ENCODE peak calls at places on chromosomes 12 and 14, in ten cellular contexts. G, U, Z, S, J, I, B, H, R and W are unnamed samples.
A peak's percentile ranks its signal among the peaks of the same experiment; 100 is the strongest.

GRCh38 chr12:132084681-132085635 is 59.2 kb downstream of the DDX51 start:
- DNase-seq in H (peak; percentile 80), Z (peak; percentile 56), I (peak; percentile 81), B (no peak), S (no peak), R (peak; percentile 42), J (peak; percentile 72), U (no peak), G (peak; percentile 52), W (no peak)

GRCh38 chr12:115597157-115597712 is 680.3 kb downstream of the MED13L start:
- DNase-seq in S (no peak), G (peak; percentile 33), R (peak; percentile 35), H (no peak), I (no peak), B (peak; percentile 62), U (peak; percentile 37), Z (no peak), J (peak; percentile 97), W (no peak)

GRCh38 chr12:130671556-130671955 is 44.5 kb downstream of the RIMBP2 start:
- DNase-seq in I (no peak), Z (no peak), H (no peak), G (no peak), R (no peak), B (no peak), S (no peak), J (no peak), U (no peak), W (no peak)

GRCh38 chr12:51056242-51056641 is 8.1 kb downstream of the LETMD1 start:
- DNase-seq in U (no peak), R (peak; percentile 51), S (no peak), Z (peak; percentile 21), J (peak; percentile 95), I (no peak), H (no peak), G (peak; percentile 84), B (no peak), W (no peak)

GRCh38 chr14:90336401-90336800 is 4.7 kb upstream of the NRDE2 start:
- DNase-seq in R (no peak), H (no peak), B (no peak), I (no peak), U (no peak), G (no peak), Z (no peak), S (no peak), J (no peak), W (no peak)

GRCh38 chr12:104886418-104887401 is 71.4 kb downstream of the SLC41A2 start:
- DNase-seq in R (peak; percentile 67), Z (no peak), G (peak; percentile 72), I (no peak), B (peak; percentile 73), J (peak; percentile 89), H (no peak), S (no peak), U (no peak), W (no peak)

GRCh38 chr14:106605548-106606448 is 1079.4 kb downstream of the TMEM121 start:
- DNase-seq in S (peak; percentile 68), Z (peak; percentile 24), I (no peak), U (no peak), J (no peak), R (no peak), H (peak; percentile 91), B (no peak), G (no peak), W (no peak)

GRCh38 chr12:13980548-13981295 is 680 bp downstream of the GRIN2B start:
- DNase-seq in B (no peak), R (no peak), S (no peak), Z (peak; percentile 18), G (no peak), U (no peak), J (no peak), H (no peak), I (no peak), W (no peak)

DNA sequence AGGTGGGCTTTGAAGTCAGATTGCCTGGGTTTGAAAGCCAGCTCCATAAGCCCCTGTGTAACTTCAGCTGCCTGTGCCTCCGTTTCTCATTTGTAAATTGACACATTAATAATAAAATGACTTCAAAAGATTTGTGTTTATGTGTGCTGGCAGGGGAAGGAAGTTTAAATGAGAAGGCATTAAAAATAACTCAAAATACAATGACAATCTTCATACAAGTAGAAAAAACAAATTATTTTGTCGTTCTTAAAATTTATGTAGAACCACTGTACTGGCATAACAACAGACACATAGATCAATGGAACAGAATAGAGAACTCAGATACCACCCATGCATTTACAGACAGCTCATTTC is 83.0 kb downstream of the PPM1A start:
- DNase-seq in H (no peak), S (no peak), J (no peak), B (no peak), Z (no peak), I (no peak), R (no peak), G (no peak), U (no peak), W (no peak)
- TF ChIP-seq CTCF in H (no peak), S (peak; percentile 43), J (no peak), B (no peak), Z (no peak), I (no peak), R (no peak), G (no peak), U (no peak), W (no peak)

DNA sequence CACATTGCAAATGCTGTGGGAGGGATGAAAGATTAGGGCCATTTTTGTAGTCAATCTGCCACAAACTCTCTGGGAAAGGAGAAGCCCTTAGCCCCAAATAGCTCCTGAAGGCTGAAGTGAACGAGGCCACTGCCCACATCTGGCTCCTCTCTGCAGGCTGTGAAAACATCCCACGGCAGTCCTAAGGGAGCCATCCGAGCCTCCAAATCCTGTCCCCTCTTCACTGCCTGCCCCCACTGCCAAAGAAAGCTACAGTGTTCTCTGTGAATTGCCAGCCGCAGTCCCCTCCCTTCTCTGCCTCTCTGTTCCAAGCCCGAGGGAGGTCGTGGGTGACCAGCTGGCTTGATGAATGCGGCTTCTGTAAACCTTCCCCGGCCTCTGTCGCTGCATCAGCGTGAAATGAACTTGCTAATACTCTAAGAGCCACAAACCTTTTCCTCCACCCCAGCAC is 180.7 kb upstream of the NRXN3 start:
- DNase-seq in U (no peak), I (no peak), G (no peak), Z (no peak), R (no peak), B (no peak), J (no peak), H (no peak), S (no peak), W (no peak)
- TF ChIP-seq CTCF in U (no peak), I (no peak), G (no peak), Z (no peak), R (no peak), B (no peak), J (no peak), H (no peak), S (no peak), W (no peak)

DNA sequence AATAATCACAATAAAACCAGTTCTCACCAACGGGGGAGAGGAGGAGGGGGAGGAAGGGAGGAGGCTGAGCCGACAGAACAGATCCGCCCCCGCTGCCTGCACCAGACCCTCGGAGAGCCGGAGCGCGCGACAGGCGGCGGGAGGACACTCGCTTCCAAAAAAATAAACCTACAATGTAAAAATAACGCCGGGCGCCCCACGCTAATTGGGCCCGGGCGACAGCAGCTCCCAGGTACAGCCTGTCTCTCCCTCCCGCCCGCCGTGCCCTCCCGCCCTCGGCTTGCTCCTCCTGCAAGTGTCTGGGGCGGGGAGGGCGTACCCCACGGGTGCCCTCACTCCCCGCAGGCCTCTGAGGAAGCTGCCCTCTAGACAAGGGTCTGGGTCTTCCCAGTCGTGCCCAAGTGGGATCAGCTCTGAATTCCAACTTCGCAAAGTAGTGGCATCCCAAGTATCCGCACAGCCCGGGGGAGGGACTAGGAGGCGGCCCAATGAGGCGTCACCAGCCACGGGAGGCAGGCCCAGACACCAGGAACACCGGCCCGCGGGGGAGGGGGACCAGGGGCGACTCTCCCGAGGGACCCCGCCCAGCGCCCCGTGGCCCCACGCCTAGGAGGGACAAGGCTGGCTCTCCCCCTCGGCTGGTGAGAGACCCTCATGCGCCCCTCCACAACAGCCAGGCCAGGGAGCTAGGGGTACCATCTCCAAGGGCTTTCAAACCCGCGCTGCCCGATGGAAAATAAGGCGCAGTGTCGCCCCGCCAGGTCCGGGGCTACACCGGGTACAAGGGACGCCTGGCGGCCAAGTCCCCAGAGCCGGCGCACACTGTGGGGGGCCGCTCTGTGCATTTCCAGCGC is 1.0 kb downstream of the NCOR2 start:
- DNase-seq in G (peak; percentile 77), I (peak; percentile 94), S (peak; percentile 48), B (peak; percentile 43), Z (peak; percentile 81), J (peak; percentile 63), R (peak; percentile 72), U (no peak), H (peak; percentile 93), W (peak; percentile 19)
- TF ChIP-seq CTCF in G (no peak), I (no peak), S (no peak), B (no peak), Z (no peak), J (no peak), R (no peak), U (no peak), H (peak; percentile 12), W (no peak)

DNA sequence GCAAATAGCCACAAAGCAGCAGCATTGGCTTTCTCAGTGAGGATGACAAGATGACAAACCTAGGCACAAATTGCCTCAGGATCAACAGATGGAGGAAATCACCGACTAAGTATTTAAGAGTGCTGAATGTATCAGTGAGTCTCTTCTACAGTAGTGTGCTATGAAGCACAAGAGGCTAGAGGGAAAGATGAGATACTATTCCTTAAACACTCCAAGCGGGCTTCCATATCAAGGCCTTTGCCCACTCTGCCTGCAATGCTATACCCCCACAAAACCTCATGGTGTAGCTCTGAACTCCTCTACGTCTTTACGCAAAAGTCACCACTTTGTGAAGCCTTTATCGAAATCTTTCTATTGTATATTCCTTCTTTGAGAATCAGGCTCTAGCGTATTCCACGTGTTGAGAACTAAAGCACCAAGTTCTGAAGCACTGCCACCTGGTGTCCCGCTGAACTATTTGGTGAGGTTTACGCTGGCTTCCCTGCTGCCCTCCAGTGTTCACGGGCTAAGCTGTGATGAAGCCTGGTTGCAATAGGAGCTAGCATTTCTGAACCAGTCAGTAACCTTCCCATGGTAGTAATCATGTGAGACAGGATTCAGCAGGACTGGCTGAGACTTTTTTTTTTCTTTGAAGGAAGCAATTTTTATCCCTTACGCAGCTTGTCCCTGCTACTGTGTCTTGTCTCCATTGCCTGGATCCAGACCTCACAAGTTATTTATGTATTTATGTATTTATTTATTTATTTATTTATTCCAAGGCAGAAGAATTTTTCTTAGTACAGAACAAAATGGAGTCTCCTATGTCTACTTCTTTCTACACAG is 426.5 kb upstream of the OR4E1 start:
- DNase-seq in U (no peak), B (peak; percentile 32), J (peak; percentile 33), G (peak; percentile 53), R (peak; percentile 32), Z (peak; percentile 81), H (peak; percentile 72), S (peak; percentile 35), I (peak; percentile 85), W (no peak)
- TF ChIP-seq CTCF in U (peak; percentile 29), B (peak; percentile 37), J (peak; percentile 33), G (peak; percentile 48), R (peak; percentile 35), Z (peak; percentile 55), H (peak; percentile 51), S (peak; percentile 48), I (peak; percentile 25), W (peak; percentile 12)